ENCODE peak calls at places on chromosomes 13 and 19, in five cellular contexts. G is left ventricle myocardium superior; V is NCI-H2081; M is stimulated activated CD4-positive, alpha-beta T cell treated with anti-CD3 and anti-CD28 coated beads, Interleukin-4, amount 100 ng/mL, for 4 hours; R is omental fat pad. D is an unnamed sample.

GRCh38 chr19:7657047-7657779 is 11.6 kb upstream of the RETN start:
- DNase-seq in G (no peak), V (no peak), M (peak; percentile 32), R (no peak), D (no peak)

GRCh38 chr19:4682417-4683200 is 12.5 kb upstream of the MYDGF start:
- DNase-seq in G (no peak), V (no peak), M (no peak), R (no peak), D (no peak)

GRCh38 chr19:2149980-2150793 is 1.2 kb downstream of the AP3D1 start:
- DNase-seq in G (no peak), V (no peak), M (no peak), R (no peak), D (no peak)

GRCh38 chr13:113077566-113077952 is 28.0 kb upstream of the F7 start:
- DNase-seq in G (peak; percentile 16), V (no peak), M (no peak), R (no peak), D (no peak)

GRCh38 chr13:72805663-72806341 is 23.9 kb downstream of the PIBF1 start:
- DNase-seq in G (no peak), V (no peak), M (no peak), R (no peak), D (no peak)

GRCh38 chr19:17751103-17751911 is at the start of gene FCHO1:
- DNase-seq in G (peak; percentile 50), V (no peak), M (peak; percentile 90), R (no peak), D (no peak)

GRCh38 chr13:61144301-61144700 is 271.3 kb downstream of the PCDH20 start:
- DNase-seq in G (no peak), V (no peak), M (no peak), R (no peak), D (no peak)

GRCh38 chr19:33734913-33735312 is 61.8 kb upstream of the KCTD15 start:
- DNase-seq in G (peak; percentile 40), V (no peak), M (no peak), R (no peak), D (no peak)

GRCh38 chr19:2691951-2692350 is 10.5 kb downstream of the GNG7 start:
- DNase-seq in G (peak; percentile 20), V (no peak), M (no peak), R (no peak), D (no peak)

GRCh38 chr19:13234518-13234917 is 84.3 kb downstream of the IER2 start:
- DNase-seq in G (no peak), V (no peak), M (peak; percentile 57), R (no peak), D (no peak)

GRCh38 chr13:109451726-109452125 is 334.7 kb downstream of the IRS2 start:
- DNase-seq in G (no peak), V (no peak), M (no peak), R (no peak), D (no peak)

GRCh38 chr19:36420961-36421748 is 2.7 kb upstream of the ZFP82 start:
- DNase-seq in G (peak; percentile 69), V (no peak), M (no peak), R (no peak), D (no peak)

GRCh38 chr13:23183292-23183691 is 2.5 kb downstream of the SGCG start:
- DNase-seq in G (peak; percentile 67), V (no peak), M (no peak), R (no peak), D (no peak)

GRCh38 chr19:56314018-56314583 is 538 bp downstream of the ZSCAN5A start:
- DNase-seq in G (no peak), V (peak; percentile 75), M (no peak), R (no peak), D (peak; percentile 81)

GRCh38 chr13:53124568-53125094 is 96.0 kb downstream of the OLFM4 start:
- DNase-seq in G (no peak), V (no peak), M (no peak), R (no peak), D (no peak)

GRCh38 chr19:1063030-1063908 is 3.7 kb upstream of the ARHGAP45 start:
- DNase-seq in G (peak; percentile 31), V (no peak), M (peak; percentile 57), R (no peak), D (no peak)

GRCh38 chr19:18649371-18650047 is 12.7 kb downstream of the KLHL26 start:
- DNase-seq in G (peak; percentile 88), V (no peak), M (no peak), R (no peak), D (no peak)

GRCh38 chr13:98845726-98846125 is 93.3 kb upstream of the SLC15A1 start:
- DNase-seq in G (no peak), V (no peak), M (no peak), R (no peak), D (no peak)

GRCh38 chr19:31166206-31166605 is 183.0 kb downstream of the TSHZ3 start:
- DNase-seq in G (no peak), V (no peak), M (no peak), R (no peak), D (no peak)

GRCh38 chr19:46189971-46190335 is 39.6 kb upstream of the IGFL1 start:
- DNase-seq in G (no peak), V (no peak), M (no peak), R (no peak), D (no peak)

GRCh38 chr13:71787461-71787860 is 79.5 kb downstream of the DACH1 start:
- DNase-seq in G (no peak), V (no peak), M (no peak), R (no peak), D (no peak)

GRCh38 chr19:1975081-1975480 is 34.1 kb downstream of the CSNK1G2 start:
- DNase-seq in G (no peak), V (no peak), M (no peak), R (no peak), D (no peak)

GRCh38 chr19:43555185-43555770 is 20.0 kb downstream of the XRCC1 start:
- DNase-seq in G (peak; percentile 53), V (peak; percentile 67), M (peak; percentile 78), R (no peak), D (peak; percentile 64)

GRCh38 chr19:36635342-36635741 is 30.2 kb downstream of the ZNF382 start:
- DNase-seq in G (no peak), V (no peak), M (no peak), R (no peak), D (no peak)

GRCh38 chr13:106500450-106500849 is 35.0 kb downstream of the EFNB2 start:
- DNase-seq in G (no peak), V (no peak), M (no peak), R (no peak), D (no peak)

GRCh38 chr19:15448778-15449619 is 757 bp downstream of the WIZ start:
- DNase-seq in G (no peak), V (no peak), M (no peak), R (no peak), D (no peak)

GRCh38 chr13:32262165-32262564 is 53.0 kb downstream of the ZAR1L start:
- DNase-seq in G (no peak), V (no peak), M (no peak), R (no peak), D (no peak)

GRCh38 chr13:109408596-109409382 is 377.6 kb downstream of the IRS2 start:
- DNase-seq in G (no peak), V (no peak), M (no peak), R (no peak), D (no peak)